ENCODE peak calls at places on chromosomes 12 and 14, in nine cellular contexts. T is endothelial cell of umbilical vein, O is suprapubic skin, L is IMR-90, N is breast epithelium, J is ovary, D is HCT116, B is transverse colon, Y is uterus. H is an unnamed sample.

GRCh38 chr14:104735830-104736642 is 12.0 kb downstream of the ADSS1 start:
- DNase-seq in Y (peak), L (peak), O (peak), T (peak), J (peak), D (no peak), B (peak), N (peak), H (peak)

GRCh38 chr14:35341454-35342159 is 49.4 kb downstream of the PSMA6 start:
- DNase-seq in Y (peak), B (peak), T (peak), O (peak), L (peak), D (peak), J (peak), N (peak), H (peak)

GRCh38 chr14:46399049-46399448 is 252.5 kb downstream of the RPL10L start:
- DNase-seq in J (no peak), T (no peak), D (no peak), Y (no peak), L (no peak), N (no peak), O (no peak), B (peak), H (no peak)

GRCh38 chr12:107014050-107014449 is 27.1 kb upstream of the MTERF2 start:
- DNase-seq in L (no peak), B (peak), D (peak), Y (no peak), O (no peak), T (no peak), N (peak), J (no peak), H (peak)

GRCh38 chr14:63297387-63297786 is 21.3 kb downstream of the GPHB5 start:
- DNase-seq in D (no peak), N (no peak), L (no peak), O (no peak), J (no peak), Y (no peak), B (no peak), T (no peak), H (no peak)

GRCh38 chr12:95633671-95634465 is 82.6 kb upstream of the USP44 start:
- DNase-seq in J (no peak), L (no peak), N (peak), O (no peak), T (peak), D (no peak), B (peak), Y (no peak), H (no peak)

GRCh38 chr12:129821964-129822363 is 81.9 kb downstream of the TMEM132D start:
- DNase-seq in J (no peak), T (no peak), O (no peak), D (no peak), N (no peak), B (no peak), Y (no peak), L (no peak), H (no peak)

GRCh38 chr14:58572092-58572853 is 65.5 kb upstream of the DACT1 start:
- DNase-seq in Y (no peak), L (peak), O (no peak), D (no peak), T (no peak), J (no peak), N (no peak), B (no peak), H (no peak)

GRCh38 chr14:51145246-51145645 is 50.3 kb upstream of the TRIM9 start:
- DNase-seq in O (no peak), D (no peak), B (no peak), J (no peak), Y (no peak), N (no peak), T (no peak), L (no peak), H (no peak)

GRCh38 chr12:13052414-13052813 is 8.2 kb downstream of the FAM234B start:
- DNase-seq in O (no peak), J (no peak), Y (no peak), L (no peak), D (no peak), B (no peak), T (no peak), N (no peak), H (no peak)

GRCh38 chr14:52801014-52801708 is 9.8 kb upstream of the GNPNAT1 start:
- DNase-seq in D (no peak), B (no peak), J (no peak), L (peak), N (no peak), Y (no peak), O (no peak), T (no peak), H (no peak)

GRCh38 chr12:89261982-89262381 is 90.3 kb downstream of the DUSP6 start:
- DNase-seq in N (no peak), Y (no peak), J (no peak), T (no peak), D (no peak), B (no peak), O (no peak), L (no peak), H (no peak)

GRCh38 chr14:95683793-95684192 is 2.4 kb upstream of the TCL1B start:
- DNase-seq in D (peak), B (peak), N (no peak), O (peak), J (no peak), Y (no peak), L (no peak), T (no peak), H (peak)

GRCh38 chr14:23094666-23095195 is at the start of gene ACIN1:
- DNase-seq in D (peak), N (no peak), J (peak), L (peak), B (no peak), T (peak), O (peak), Y (peak), H (no peak)

DNA sequence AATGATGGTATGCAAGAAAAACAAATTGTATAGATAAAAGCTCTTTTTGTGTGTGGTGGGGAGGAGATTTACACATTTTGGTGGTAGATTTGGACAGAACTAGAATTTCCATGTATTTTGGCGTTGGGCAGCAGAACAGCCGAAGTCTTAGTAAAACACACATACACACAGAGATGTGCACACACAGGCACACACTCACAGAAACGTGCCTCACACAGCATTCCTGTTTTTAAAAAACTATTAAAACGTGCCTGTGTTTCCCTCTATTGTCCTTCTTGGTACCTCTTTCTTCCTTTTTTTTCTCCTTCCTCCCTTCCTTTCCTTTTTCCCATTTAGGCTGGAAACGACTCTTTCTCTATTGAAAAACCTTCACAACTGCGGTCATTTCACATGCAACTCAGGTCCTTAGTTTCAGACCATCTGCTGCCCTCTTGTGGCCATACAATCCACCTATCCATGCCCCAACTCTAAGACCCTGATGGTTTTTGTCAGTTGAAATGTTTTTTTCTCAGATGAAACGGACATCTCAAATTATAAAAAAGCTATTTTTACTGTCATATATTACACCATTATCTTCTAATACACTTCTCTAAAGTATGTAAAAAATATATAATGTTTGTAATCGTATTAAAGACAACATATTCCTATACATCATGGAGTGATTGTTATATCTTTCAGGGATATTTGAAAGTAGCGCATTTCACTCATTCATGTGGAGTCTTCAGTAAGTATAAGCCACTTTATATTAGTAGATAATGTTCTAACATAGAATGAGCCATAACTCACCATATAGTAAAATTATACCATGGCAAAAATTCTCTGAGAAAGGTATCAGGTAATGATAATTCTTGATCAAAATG is 386.7 kb upstream of the NOVA1 start:
- DNase-seq in N (peak), T (peak), O (no peak), L (peak), B (peak), D (peak), Y (peak), J (peak), H (peak)
- TF ChIP-seq CTCF in N (peak), T (peak), O (peak), L (peak), B (peak), D (peak), Y (peak), J (peak), H (peak)

GRCh38 chr14:81023095-81023710 is 67.8 kb downstream of the TSHR start:
- DNase-seq in J (no peak), O (no peak), D (no peak), N (no peak), T (no peak), Y (no peak), L (no peak), B (no peak), H (no peak)
- TF ChIP-seq POLR2A in J (no peak), O (no peak), D (no peak), N (no peak), T (no peak), Y (no peak), L (no peak), B (no peak), H (no peak)

GRCh38 chr12:122125452-122126341 is 47.1 kb downstream of the MLXIP start:
- DNase-seq in B (no peak), J (no peak), N (no peak), Y (no peak), T (no peak), O (no peak), L (no peak), D (no peak), H (no peak)

GRCh38 chr12:122126713-122127597 is 47.1 kb downstream of the IL31 start:
- DNase-seq in O (no peak), D (no peak), L (no peak), B (no peak), Y (no peak), T (no peak), N (no peak), J (no peak), H (no peak)

GRCh38 chr12:122124370-122124769 is 45.8 kb downstream of the MLXIP start:
- DNase-seq in B (no peak), L (no peak), N (no peak), T (no peak), D (no peak), Y (no peak), J (no peak), O (no peak), H (no peak)

GRCh38 chr12:122127839-122128238 is 46.2 kb downstream of the IL31 start:
- DNase-seq in L (no peak), Y (no peak), N (no peak), B (no peak), T (no peak), J (no peak), O (no peak), D (no peak), H (no peak)

DNA sequence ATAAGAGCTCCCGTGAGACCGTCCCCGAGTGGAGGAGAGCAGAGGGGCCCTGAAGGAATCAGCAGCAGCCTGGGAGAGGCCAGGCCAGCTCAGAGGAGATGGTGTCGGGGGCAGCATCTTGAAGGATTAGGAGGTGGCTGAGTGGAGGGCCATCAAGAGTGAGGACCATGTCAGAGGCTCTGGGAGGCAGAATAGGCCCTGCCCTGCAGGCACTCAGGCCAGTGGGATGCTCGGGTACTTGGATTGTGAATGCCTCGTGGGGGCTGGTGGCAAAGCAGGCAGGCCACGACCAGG is 47.7 kb downstream of the IL31 start:
- DNase-seq in D (no peak), O (no peak), N (no peak), Y (no peak), B (no peak), L (no peak), J (no peak), T (no peak), H (no peak)
- TF ChIP-seq CTCF in D (no peak), O (no peak), N (no peak), Y (no peak), B (no peak), L (no peak), J (no peak), T (no peak), H (no peak)

GRCh38 chr14:72611956-72612500 is 281.9 kb downstream of the DPF3 start:
- DNase-seq in O (peak), T (no peak), D (no peak), L (no peak), B (no peak), N (no peak), J (no peak), Y (no peak), H (no peak)

GRCh38 chr14:72610096-72610830 is 283.6 kb downstream of the DPF3 start:
- DNase-seq in B (no peak), D (no peak), J (no peak), Y (no peak), N (no peak), T (no peak), L (no peak), O (peak), H (no peak)

GRCh38 chr14:72611506-72611905 is 282.4 kb downstream of the DPF3 start:
- DNase-seq in Y (no peak), T (no peak), J (no peak), O (peak), L (no peak), B (no peak), D (no peak), N (no peak), H (no peak)

GRCh38 chr14:72609205-72609916 is 284.5 kb downstream of the DPF3 start:
- DNase-seq in N (no peak), B (no peak), D (no peak), Y (no peak), O (peak), L (no peak), J (no peak), T (no peak), H (no peak)

DNA sequence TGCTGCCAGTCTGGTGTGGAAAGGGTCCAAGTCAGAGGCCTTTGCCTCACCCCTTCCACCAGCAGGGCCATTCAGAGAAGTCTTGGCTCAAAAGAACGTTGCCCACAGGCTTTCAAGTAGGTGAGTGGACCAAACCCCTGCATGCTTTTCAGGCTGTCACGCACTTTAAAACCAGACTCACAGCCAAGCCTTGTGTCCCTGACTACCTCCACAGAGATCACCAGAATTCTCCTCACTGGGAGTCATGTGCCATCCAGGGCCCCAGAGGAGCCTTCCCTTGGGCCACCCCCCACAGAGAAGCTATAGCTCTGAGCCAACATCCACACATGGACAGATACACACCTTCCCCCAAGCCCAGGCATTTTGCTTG is 283.1 kb downstream of the DPF3 start:
- DNase-seq in L (no peak), T (no peak), N (no peak), Y (no peak), D (no peak), B (no peak), O (peak), J (no peak), H (no peak)
- TF ChIP-seq POLR2A in L (no peak), T (no peak), N (no peak), Y (no peak), D (no peak), B (no peak), O (no peak), J (no peak), H (no peak)

GRCh38 chr12:52946797-52947547 is 1.9 kb upstream of the KRT18 start:
- DNase-seq in L (no peak), J (no peak), B (no peak), Y (no peak), D (no peak), T (peak), O (no peak), N (no peak), H (no peak)
- TF ChIP-seq CTCF in L (no peak), J (no peak), B (no peak), Y (no peak), D (no peak), T (no peak), O (no peak), N (no peak), H (no peak)

H was measured in body of pancreas.